ENCODE peak calls at places on chromosomes 5 and 9, in five cellular contexts. One of them, this sample, is unnamed.
A peak's percentile ranks its signal among the peaks of the same experiment; 100 is the strongest.

GRCh38 chr5:178078197-178078995 is 34.9 kb upstream of the N4BP3 start:
- DNase-seq in tibial nerve: no peak
- DNase-seq in thyroid gland: no peak
- DNase-seq in breast epithelium: peak; percentile 71
- DNase-seq in lower leg skin: no peak
- DNase-seq in this sample: no peak

GRCh38 chr5:132435891-132436290 is 54.7 kb downstream of the IRF1 start:
- DNase-seq in tibial nerve: no peak
- DNase-seq in thyroid gland: no peak
- DNase-seq in breast epithelium: no peak
- DNase-seq in lower leg skin: peak; percentile 53
- DNase-seq in this sample: no peak

GRCh38 chr9:13088734-13089427 is 190.6 kb downstream of the MPDZ start:
- DNase-seq in tibial nerve: no peak
- DNase-seq in thyroid gland: no peak
- DNase-seq in breast epithelium: no peak
- DNase-seq in lower leg skin: no peak
- DNase-seq in this sample: peak; percentile 20

GRCh38 chr9:8784813-8785212 is 985.2 kb upstream of the DMAC1 start:
- DNase-seq in tibial nerve: no peak
- DNase-seq in thyroid gland: no peak
- DNase-seq in breast epithelium: no peak
- DNase-seq in lower leg skin: no peak
- DNase-seq in this sample: no peak

GRCh38 chr5:155308289-155308688 is 294.7 kb downstream of the KIF4B start:
- DNase-seq in tibial nerve: no peak
- DNase-seq in thyroid gland: no peak
- DNase-seq in breast epithelium: no peak
- DNase-seq in lower leg skin: no peak
- DNase-seq in this sample: no peak

GRCh38 chr5:35803221-35803651 is 53.5 kb upstream of the IL7R start:
- DNase-seq in tibial nerve: no peak
- DNase-seq in thyroid gland: peak; percentile 77
- DNase-seq in breast epithelium: no peak
- DNase-seq in lower leg skin: no peak
- DNase-seq in this sample: no peak

GRCh38 chr5:135458921-135459331 is 6.8 kb upstream of the TIFAB start:
- DNase-seq in tibial nerve: no peak
- DNase-seq in thyroid gland: peak; percentile 67
- DNase-seq in breast epithelium: no peak
- DNase-seq in lower leg skin: no peak
- DNase-seq in this sample: peak; percentile 32

GRCh38 chr9:109167716-109168115 is 667 bp upstream of the FRRS1L start:
- DNase-seq in tibial nerve: no peak
- DNase-seq in thyroid gland: no peak
- DNase-seq in breast epithelium: no peak
- DNase-seq in lower leg skin: no peak
- DNase-seq in this sample: no peak

GRCh38 chr5:151231359-151231758 is 7.5 kb upstream of the CCDC69 start:
- DNase-seq in tibial nerve: no peak
- DNase-seq in thyroid gland: no peak
- DNase-seq in breast epithelium: no peak
- DNase-seq in lower leg skin: no peak
- DNase-seq in this sample: peak; percentile 48

GRCh38 chr9:89340332-89340731 is 22.0 kb downstream of the SECISBP2 start:
- DNase-seq in tibial nerve: no peak
- DNase-seq in thyroid gland: no peak
- DNase-seq in breast epithelium: no peak
- DNase-seq in lower leg skin: no peak
- DNase-seq in this sample: no peak

GRCh38 chr5:119631660-119632059 is 2.3 kb downstream of the FAM170A start:
- DNase-seq in tibial nerve: no peak
- DNase-seq in thyroid gland: no peak
- DNase-seq in breast epithelium: no peak
- DNase-seq in lower leg skin: no peak
- DNase-seq in this sample: no peak

GRCh38 chr5:58505971-58506640 is 14.9 kb downstream of the GAPT start:
- DNase-seq in tibial nerve: no peak
- DNase-seq in thyroid gland: no peak
- DNase-seq in breast epithelium: no peak
- DNase-seq in lower leg skin: no peak
- DNase-seq in this sample: no peak

GRCh38 chr5:103259705-103260355 is 1.3 kb downstream of the MACIR start:
- DNase-seq in tibial nerve: no peak
- DNase-seq in thyroid gland: no peak
- DNase-seq in breast epithelium: no peak
- DNase-seq in lower leg skin: no peak
- DNase-seq in this sample: no peak

GRCh38 chr9:100602302-100602930 is 24.5 kb downstream of the CAVIN4 start:
- DNase-seq in tibial nerve: no peak
- DNase-seq in thyroid gland: peak; percentile 49
- DNase-seq in breast epithelium: no peak
- DNase-seq in lower leg skin: no peak
- DNase-seq in this sample: peak; percentile 63

GRCh38 chr5:145825751-145826180 is 9.4 kb downstream of the PRELID2 start:
- DNase-seq in tibial nerve: no peak
- DNase-seq in thyroid gland: no peak
- DNase-seq in breast epithelium: no peak
- DNase-seq in lower leg skin: no peak
- DNase-seq in this sample: no peak

GRCh38 chr9:85142461-85143401 is 473.2 kb downstream of the NTRK2 start:
- DNase-seq in tibial nerve: peak; percentile 39
- DNase-seq in thyroid gland: peak; percentile 64
- DNase-seq in breast epithelium: no peak
- DNase-seq in lower leg skin: peak; percentile 90
- DNase-seq in this sample: no peak

GRCh38 chr5:103469288-103470065 is 93.1 kb downstream of the NUDT12 start:
- DNase-seq in tibial nerve: no peak
- DNase-seq in thyroid gland: no peak
- DNase-seq in breast epithelium: no peak
- DNase-seq in lower leg skin: no peak
- DNase-seq in this sample: no peak

GRCh38 chr9:121844090-121844489 is 192.7 kb downstream of the DAB2IP start:
- DNase-seq in tibial nerve: no peak
- DNase-seq in thyroid gland: no peak
- DNase-seq in breast epithelium: no peak
- DNase-seq in lower leg skin: no peak
- DNase-seq in this sample: no peak

GRCh38 chr9:8733096-8733954 is 933.7 kb upstream of the DMAC1 start:
- DNase-seq in tibial nerve: no peak
- DNase-seq in thyroid gland: peak; percentile 44
- DNase-seq in breast epithelium: no peak
- DNase-seq in lower leg skin: no peak
- DNase-seq in this sample: peak; percentile 21

GRCh38 chr9:27365977-27366376 is 69.0 kb upstream of the EQTN start:
- DNase-seq in tibial nerve: no peak
- DNase-seq in thyroid gland: no peak
- DNase-seq in breast epithelium: no peak
- DNase-seq in lower leg skin: no peak
- DNase-seq in this sample: no peak

GRCh38 chr9:136299116-136299515 is 4.8 kb downstream of the CCDC187 start:
- DNase-seq in tibial nerve: no peak
- DNase-seq in thyroid gland: no peak
- DNase-seq in breast epithelium: no peak
- DNase-seq in lower leg skin: no peak
- DNase-seq in this sample: no peak

GRCh38 chr5:79109527-79110492 is 1.8 kb upstream of the BHMT start:
- DNase-seq in tibial nerve: no peak
- DNase-seq in thyroid gland: no peak
- DNase-seq in breast epithelium: no peak
- DNase-seq in lower leg skin: no peak
- DNase-seq in this sample: peak; percentile 13

GRCh38 chr5:7848296-7848695 is 2.6 kb downstream of the CFAP90 start:
- DNase-seq in tibial nerve: no peak
- DNase-seq in thyroid gland: no peak
- DNase-seq in breast epithelium: no peak
- DNase-seq in lower leg skin: no peak
- DNase-seq in this sample: no peak

GRCh38 chr5:7849531-7850240 is 1.2 kb downstream of the CFAP90 start:
- DNase-seq in tibial nerve: no peak
- DNase-seq in thyroid gland: peak; percentile 27
- DNase-seq in breast epithelium: no peak
- DNase-seq in lower leg skin: peak; percentile 91
- DNase-seq in this sample: peak; percentile 17

GRCh38 chr5:7850241-7850532 is 746 bp downstream of the CFAP90 start:
- DNase-seq in tibial nerve: no peak
- DNase-seq in thyroid gland: no peak
- DNase-seq in breast epithelium: no peak
- DNase-seq in lower leg skin: no peak
- DNase-seq in this sample: no peak

GRCh38 chr5:7842531-7842930 is 8.4 kb downstream of the CFAP90 start:
- DNase-seq in tibial nerve: no peak
- DNase-seq in thyroid gland: no peak
- DNase-seq in breast epithelium: no peak
- DNase-seq in lower leg skin: no peak
- DNase-seq in this sample: no peak

GRCh38 chr5:7844901-7845300 is 6.0 kb downstream of the CFAP90 start:
- DNase-seq in tibial nerve: no peak
- DNase-seq in thyroid gland: no peak
- DNase-seq in breast epithelium: no peak
- DNase-seq in lower leg skin: no peak
- DNase-seq in this sample: no peak
- TF ChIP-seq POLR2A in tibial nerve: no peak
- TF ChIP-seq POLR2A in thyroid gland: no peak
- TF ChIP-seq POLR2A in breast epithelium: no peak
- TF ChIP-seq POLR2A in lower leg skin: no peak
- TF ChIP-seq POLR2A in this sample: no peak

GRCh38 chr9:117734082-117734481 is 29.9 kb downstream of the TLR4 start:
- DNase-seq in tibial nerve: no peak
- DNase-seq in thyroid gland: no peak
- DNase-seq in breast epithelium: no peak
- DNase-seq in lower leg skin: no peak
- DNase-seq in this sample: no peak

GRCh38 chr9:117729375-117729774 is 25.2 kb downstream of the TLR4 start:
- DNase-seq in tibial nerve: no peak
- DNase-seq in thyroid gland: no peak
- DNase-seq in breast epithelium: no peak
- DNase-seq in lower leg skin: no peak
- DNase-seq in this sample: no peak

GRCh38 chr9:117733465-117733864 is 29.3 kb downstream of the TLR4 start:
- DNase-seq in tibial nerve: no peak
- DNase-seq in thyroid gland: no peak
- DNase-seq in breast epithelium: no peak
- DNase-seq in lower leg skin: no peak
- DNase-seq in this sample: no peak

GRCh38 chr9:117734523-117735314 is 30.5 kb downstream of the TLR4 start:
- DNase-seq in tibial nerve: no peak
- DNase-seq in thyroid gland: no peak
- DNase-seq in breast epithelium: no peak
- DNase-seq in lower leg skin: no peak
- DNase-seq in this sample: no peak

DNA sequence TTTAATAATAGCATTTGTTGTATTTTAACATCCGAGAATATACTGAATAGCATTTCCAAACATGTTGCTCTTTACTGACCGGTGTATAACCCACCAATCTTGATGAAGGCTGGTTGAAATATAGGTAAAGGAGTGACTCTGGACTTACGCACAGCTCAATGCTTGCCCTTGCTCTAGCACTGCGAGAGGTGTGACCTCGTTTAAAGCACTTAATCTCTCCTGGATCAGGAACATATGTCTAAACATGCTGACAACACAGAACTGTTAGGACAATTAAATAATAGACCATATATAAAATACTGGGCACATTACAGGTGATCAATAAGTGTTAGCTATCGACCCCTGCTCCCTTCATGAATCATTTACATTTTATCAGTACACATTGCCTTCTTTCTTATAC is 28.3 kb downstream of the TLR4 start:
- DNase-seq in tibial nerve: no peak
- DNase-seq in thyroid gland: no peak
- DNase-seq in breast epithelium: no peak
- DNase-seq in lower leg skin: no peak
- DNase-seq in this sample: no peak
- TF ChIP-seq POLR2A in tibial nerve: no peak
- TF ChIP-seq POLR2A in thyroid gland: no peak
- TF ChIP-seq POLR2A in breast epithelium: no peak
- TF ChIP-seq POLR2A in lower leg skin: no peak
- TF ChIP-seq POLR2A in this sample: no peak

DNA sequence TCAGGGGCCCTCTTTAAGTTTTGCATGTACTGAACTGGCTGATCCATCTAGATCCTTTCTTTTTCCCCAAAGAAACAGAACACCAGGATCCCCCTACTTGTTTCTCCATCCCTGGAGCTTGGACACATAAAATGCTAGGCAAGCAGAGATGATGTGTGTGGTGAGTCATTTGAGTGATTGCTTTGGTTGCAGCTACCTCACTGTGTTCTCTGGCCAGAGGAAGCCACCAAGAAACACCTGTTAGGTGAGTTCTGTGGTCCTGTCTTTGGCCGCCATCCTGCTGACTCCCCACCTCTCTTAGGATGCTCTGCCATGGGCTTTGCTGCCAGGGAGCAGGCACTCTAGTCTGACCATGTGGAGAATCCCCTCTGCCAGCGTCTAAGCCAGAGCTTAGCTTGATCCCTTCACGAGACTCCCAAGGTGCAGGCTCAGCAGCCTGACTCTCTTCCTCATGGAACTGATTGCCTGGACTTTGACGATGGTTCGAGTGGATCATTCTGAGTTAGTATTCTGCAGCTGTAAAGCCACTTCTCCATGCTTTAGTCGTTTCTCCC is 27.3 kb upstream of the DENND1A start:
- DNase-seq in tibial nerve: no peak
- DNase-seq in thyroid gland: no peak
- DNase-seq in breast epithelium: no peak
- DNase-seq in lower leg skin: no peak
- DNase-seq in this sample: no peak
- TF ChIP-seq POLR2A in tibial nerve: no peak
- TF ChIP-seq POLR2A in thyroid gland: no peak
- TF ChIP-seq POLR2A in breast epithelium: no peak
- TF ChIP-seq POLR2A in lower leg skin: no peak
- TF ChIP-seq POLR2A in this sample: no peak

GRCh38 chr5:83785176-83785668 is 64.6 kb upstream of the HAPLN1 start:
- DNase-seq in tibial nerve: no peak
- DNase-seq in thyroid gland: no peak
- DNase-seq in breast epithelium: no peak
- DNase-seq in lower leg skin: no peak
- DNase-seq in this sample: no peak
- TF ChIP-seq POLR2A in tibial nerve: no peak
- TF ChIP-seq POLR2A in thyroid gland: no peak
- TF ChIP-seq POLR2A in breast epithelium: no peak
- TF ChIP-seq POLR2A in lower leg skin: no peak
- TF ChIP-seq POLR2A in this sample: no peak

DNA sequence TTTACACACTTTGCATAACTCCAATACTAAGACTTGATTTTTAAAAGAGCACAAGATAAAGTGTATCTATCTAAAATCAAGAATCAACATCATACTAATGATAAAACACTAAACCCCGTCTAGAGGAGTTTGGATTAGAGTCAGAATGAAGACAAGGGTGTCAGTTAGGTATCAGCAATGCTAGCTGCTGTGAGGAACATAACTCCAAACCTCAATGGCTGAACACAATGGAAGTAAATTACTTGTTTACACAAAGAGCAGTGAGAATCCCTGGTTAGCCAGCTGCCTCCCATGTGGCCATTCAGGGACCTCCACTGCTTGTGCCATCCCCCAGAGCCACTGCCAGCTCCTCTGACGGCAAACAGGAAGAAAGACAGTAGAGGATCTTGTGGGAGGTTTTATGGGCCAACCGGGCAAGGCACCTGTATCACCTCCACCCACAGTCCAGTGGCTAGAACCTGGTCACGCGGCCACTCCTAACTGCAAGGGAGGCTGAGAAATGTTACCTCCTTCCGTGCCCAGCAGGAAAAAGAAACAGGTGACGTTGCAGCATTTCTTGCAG is 24.0 kb upstream of the GRHPR start:
- DNase-seq in tibial nerve: no peak
- DNase-seq in thyroid gland: no peak
- DNase-seq in breast epithelium: no peak
- DNase-seq in lower leg skin: no peak
- DNase-seq in this sample: no peak
- TF ChIP-seq POLR2A in tibial nerve: no peak
- TF ChIP-seq POLR2A in thyroid gland: no peak
- TF ChIP-seq POLR2A in breast epithelium: no peak
- TF ChIP-seq POLR2A in lower leg skin: no peak
- TF ChIP-seq POLR2A in this sample: no peak